ENCODE peak calls at places on chromosomes 2 and 18, in five cellular contexts. X, V, Q, L and Z are unnamed samples.

GRCh38 chr2:71101656-71102055 is 28.4 kb downstream of the MCEE start:
- DNase-seq in X (no peak), V (no peak), Q (no peak), L (no peak), Z (no peak)

GRCh38 chr2:17476060-17476459 is 42.2 kb downstream of the RAD51AP2 start:
- DNase-seq in L (no peak), X (no peak), Q (no peak), V (no peak), Z (no peak)

GRCh38 chr2:157899125-157899839 is 23.2 kb upstream of the ACVR1 start:
- DNase-seq in Q (no peak), X (peak), V (no peak), L (no peak), Z (no peak)

GRCh38 chr2:222193328-222194008 is 105.3 kb downstream of the PAX3 start:
- DNase-seq in V (no peak), X (no peak), Q (no peak), L (no peak), Z (no peak)

GRCh38 chr2:122514451-122514996 is 759.1 kb downstream of the TSN start:
- DNase-seq in V (no peak), Q (no peak), X (no peak), L (no peak), Z (no peak)

GRCh38 chr2:27356056-27356381 is 545 bp downstream of the GTF3C2 start:
- DNase-seq in L (peak), V (peak), Q (no peak), X (peak), Z (peak)

GRCh38 chr2:27493948-27494283 is 1.1 kb downstream of the FNDC4 start:
- DNase-seq in X (no peak), Q (no peak), L (peak), V (no peak), Z (no peak)

GRCh38 chr2:119545076-119545475 is 827 bp downstream of the CFAP221 start:
- DNase-seq in V (no peak), Q (no peak), L (no peak), X (no peak), Z (no peak)

GRCh38 chr18:79545255-79545654 is 134.3 kb upstream of the CTDP1 start:
- DNase-seq in V (no peak), X (no peak), Q (no peak), L (no peak), Z (peak)

GRCh38 chr18:3453540-3454364 is 3.8 kb downstream of the TGIF1 start:
- DNase-seq in V (peak), X (no peak), Q (peak), L (no peak), Z (peak)

GRCh38 chr18:3451166-3451988 is 1.4 kb downstream of the TGIF1 start:
- DNase-seq in X (peak), L (peak), V (peak), Q (peak), Z (peak)

GRCh38 chr18:3452750-3453539 is 3.0 kb downstream of the TGIF1 start:
- DNase-seq in V (no peak), Q (no peak), L (no peak), X (no peak), Z (no peak)

GRCh38 chr18:3450358-3451107 is 561 bp downstream of the TGIF1 start:
- DNase-seq in V (peak), X (peak), L (peak), Q (peak), Z (peak)

DNA sequence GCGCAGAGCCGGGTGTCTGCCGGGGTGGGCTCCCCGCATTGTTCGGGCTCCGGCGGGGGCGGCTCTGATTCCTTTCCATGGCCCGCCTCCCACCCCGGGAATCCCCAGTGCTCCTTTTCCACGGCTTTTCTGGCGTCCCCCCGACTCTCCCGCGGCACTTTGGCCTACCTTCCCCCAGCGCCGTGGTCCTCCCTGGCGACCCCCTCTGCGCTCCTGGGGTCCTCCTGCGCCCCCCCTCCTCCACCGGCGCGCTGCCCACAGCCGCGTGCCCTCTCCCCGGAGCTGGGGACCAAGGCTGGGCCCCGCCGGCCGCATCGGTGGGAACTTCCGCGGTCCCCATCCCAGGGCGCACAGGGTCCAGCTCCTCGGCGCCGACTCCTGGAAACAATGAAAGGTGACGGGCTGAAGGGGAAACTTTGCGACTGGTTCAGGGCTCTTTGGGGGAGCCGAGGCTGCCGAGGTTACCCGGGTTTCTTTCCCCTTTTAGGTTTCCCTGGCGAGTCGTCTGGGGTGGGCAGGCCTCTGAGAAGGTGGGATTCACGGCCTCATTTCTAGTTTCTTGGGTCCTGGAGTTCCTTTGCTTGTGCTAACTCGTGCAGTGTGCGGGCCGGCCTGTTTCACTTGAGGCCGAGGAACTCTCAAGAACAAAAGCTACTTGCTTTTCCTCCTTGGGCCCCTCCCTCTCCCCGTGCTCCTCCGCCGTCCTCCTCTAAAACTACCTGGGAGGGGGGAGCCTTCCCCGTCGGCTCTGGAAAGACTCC is 2.2 kb downstream of the TGIF1 start:
- DNase-seq in L (peak), V (peak), X (peak), Q (peak), Z (peak)
- TF ChIP-seq POLR2AphosphoS5 in L (peak), V (peak), X (no peak), Q (peak), Z (peak)

GRCh38 chr2:239274391-239275001 is 126.3 kb downstream of the HDAC4 start:
- DNase-seq in V (peak), X (peak), L (peak), Q (no peak), Z (peak)

GRCh38 chr2:239276813-239277193 is 124.0 kb downstream of the HDAC4 start:
- DNase-seq in V (no peak), X (no peak), Q (no peak), L (no peak), Z (peak)

GRCh38 chr2:239277401-239278085 is 123.3 kb downstream of the HDAC4 start:
- DNase-seq in Q (no peak), L (no peak), X (no peak), V (peak), Z (peak)

GRCh38 chr2:239275037-239275685 is 125.7 kb downstream of the HDAC4 start:
- DNase-seq in X (peak), Q (peak), L (peak), V (peak), Z (peak)

GRCh38 chr2:239275871-239276812 is 124.7 kb downstream of the HDAC4 start:
- DNase-seq in V (peak), L (peak), X (no peak), Q (no peak), Z (peak)
- H3K4me3 ChIP-seq in V (no peak), L (no peak), X (peak), Q (no peak), Z (no peak)

GRCh38 chr2:240584486-240585031 is 2.0 kb upstream of the CAPN10 start:
- DNase-seq in X (peak), L (no peak), V (no peak), Q (no peak), Z (peak)
- TF ChIP-seq POLR2AphosphoS5 in X (peak), L (no peak), V (no peak), Q (no peak), Z (peak)

GRCh38 chr18:62596145-62597005 is 73.5 kb downstream of the ZCCHC2 start:
- DNase-seq in L (peak), V (no peak), Q (no peak), X (no peak), Z (no peak)
- H3K4me3 ChIP-seq in L (no peak), V (peak), Q (no peak), X (no peak), Z (peak)

DNA sequence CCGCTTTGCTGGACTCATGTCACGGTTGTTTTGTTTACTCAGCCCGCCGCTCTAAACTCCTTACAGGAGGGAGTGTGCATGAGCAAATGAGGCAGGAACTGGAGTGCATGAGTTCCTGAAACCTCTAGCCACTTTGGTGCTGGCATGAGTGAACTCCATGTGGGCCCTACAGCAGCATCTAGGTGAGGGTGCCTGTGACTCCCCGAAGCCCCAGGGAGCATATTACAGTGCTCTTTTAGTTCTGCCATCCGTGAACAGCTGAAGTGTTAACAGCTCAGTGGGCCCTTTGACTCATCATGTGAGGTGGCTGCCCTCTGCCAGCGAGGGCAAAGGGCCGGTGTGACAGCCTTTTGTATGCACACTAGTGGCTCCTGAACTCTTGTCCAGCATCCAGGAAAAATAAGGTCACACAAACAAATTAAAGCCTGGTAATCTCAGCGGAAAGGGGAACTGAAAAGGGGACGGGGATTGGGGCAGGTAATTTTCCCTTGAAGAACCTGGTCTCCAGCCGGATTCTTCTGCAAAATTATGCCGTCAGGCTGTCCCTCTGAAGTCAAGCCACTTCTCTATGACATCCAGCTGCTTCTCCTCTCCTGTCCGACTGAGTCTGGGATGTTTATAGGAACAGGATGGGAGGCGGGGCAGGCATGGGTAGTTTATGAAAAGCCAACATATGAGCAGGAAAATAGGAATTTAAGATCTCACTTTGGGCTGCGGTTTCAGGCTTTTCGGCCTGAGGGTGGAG is 1668.6 kb downstream of the SUCLG1 start:
- DNase-seq in L (no peak), X (no peak), Q (no peak), V (no peak), Z (no peak)
- TF ChIP-seq POLR2AphosphoS5 in L (no peak), X (no peak), Q (no peak), V (no peak), Z (no peak)

DNA sequence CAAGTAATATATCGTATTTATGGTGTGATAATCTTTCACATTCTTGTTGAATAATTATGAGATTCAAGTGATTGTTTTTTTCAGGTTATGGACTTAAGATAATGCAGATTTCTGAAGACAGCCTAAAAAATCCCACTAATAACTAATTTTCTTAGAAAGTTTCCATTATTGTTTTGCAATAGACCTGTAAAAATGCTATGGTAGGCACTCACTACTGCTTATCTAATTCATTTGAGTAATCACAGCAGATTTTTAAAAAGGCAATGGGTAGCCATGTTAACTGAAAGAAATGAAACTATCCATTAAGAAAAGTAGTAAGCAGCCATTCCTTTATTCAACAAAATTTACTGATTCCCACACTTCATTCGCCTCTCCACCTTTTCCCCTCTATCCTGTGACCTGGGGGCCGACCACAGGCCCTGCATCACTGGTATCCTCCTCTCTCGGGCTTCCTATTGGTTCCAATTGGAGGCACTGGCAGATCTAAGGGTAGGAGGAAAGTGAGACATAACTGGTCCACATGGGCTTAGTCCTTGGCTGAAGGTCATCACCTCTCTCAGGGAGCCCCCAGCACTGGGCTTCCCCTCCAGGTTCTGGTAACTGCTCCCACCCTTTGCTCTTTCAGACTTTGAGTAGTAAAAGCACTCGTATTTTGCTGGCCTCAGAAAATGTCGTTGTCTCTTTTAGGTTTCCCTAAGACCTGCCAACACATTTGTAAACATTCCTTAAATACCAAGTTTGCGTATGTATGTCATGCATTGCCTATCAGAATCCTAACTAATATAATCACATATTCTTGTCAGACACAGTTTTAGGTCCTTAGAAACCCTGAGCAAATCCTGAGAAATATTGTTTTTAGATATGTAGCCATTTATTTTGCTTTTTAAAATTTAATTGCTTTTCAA is 18.5 kb downstream of the RBMS1 start:
- DNase-seq in X (no peak), Q (no peak), L (no peak), V (no peak), Z (no peak)
- H3K4me3 ChIP-seq in X (no peak), Q (no peak), L (no peak), V (no peak), Z (no peak)

GRCh38 chr2:78029392-78029995 is 507.3 kb upstream of the LRRTM4 start:
- DNase-seq in L (no peak), Q (no peak), V (no peak), X (no peak), Z (no peak)

GRCh38 chr2:78020500-78020899 is 498.3 kb upstream of the LRRTM4 start:
- DNase-seq in V (no peak), L (no peak), Q (no peak), X (no peak), Z (no peak)

GRCh38 chr2:78023356-78023755 is 501.2 kb upstream of the LRRTM4 start:
- DNase-seq in L (no peak), V (no peak), Q (no peak), X (no peak), Z (no peak)

DNA sequence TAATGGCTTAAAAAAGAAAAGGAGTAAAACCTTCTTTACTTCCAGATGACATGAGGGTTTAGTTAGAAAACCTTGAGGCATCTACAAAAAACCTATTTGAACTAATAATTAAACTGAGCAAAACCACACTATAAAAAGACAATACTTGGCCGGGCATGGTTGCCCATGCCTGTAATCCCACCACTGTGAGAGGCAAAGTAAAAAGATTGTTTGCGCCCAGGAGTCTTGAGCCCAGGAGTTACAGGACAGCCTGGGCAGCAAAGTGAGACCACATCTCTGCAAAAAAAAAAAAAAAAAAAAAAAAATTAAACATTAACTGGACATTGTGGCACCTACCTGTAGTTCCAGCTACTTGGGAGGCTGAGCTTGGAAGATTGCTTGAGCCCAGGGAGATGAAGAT is 502.8 kb upstream of the LRRTM4 start:
- DNase-seq in V (no peak), L (no peak), Q (no peak), X (no peak), Z (no peak)
- TF ChIP-seq POLR2AphosphoS5 in V (no peak), L (no peak), Q (no peak), X (no peak), Z (no peak)